ENCODE peak calls at places on chromosomes 16 and 17, in nine cellular contexts. J, B, P, F, R, W, L, U and V are unnamed samples.

GRCh38 chr17:83173997-83174858 is 94.8 kb downstream of the METRNL start:
- DNase-seq in J (no peak), B (no peak), P (no peak), F (no peak), R (peak), W (no peak), L (peak), U (no peak), V (no peak)

GRCh38 chr17:17313350-17313991 is 10.3 kb downstream of the NT5M start:
- DNase-seq in J (peak), B (peak), P (peak), F (no peak), R (no peak), W (peak), L (peak), U (peak), V (peak)

GRCh38 chr17:30961213-30962188 is 9.3 kb upstream of the RNF135 start:
- DNase-seq in J (no peak), B (no peak), P (no peak), F (no peak), R (no peak), W (peak), L (peak), U (no peak), V (peak)

GRCh38 chr17:11642655-11643054 is 44.4 kb downstream of the DNAH9 start:
- DNase-seq in J (no peak), B (no peak), P (no peak), F (no peak), R (no peak), W (no peak), L (no peak), U (no peak), V (no peak)

GRCh38 chr17:40909755-40910154 is 24.7 kb upstream of the KRT20 start:
- DNase-seq in J (no peak), B (no peak), P (no peak), F (no peak), R (peak), W (no peak), L (no peak), U (no peak), V (no peak)

GRCh38 chr16:78742501-78743283 is 643.2 kb downstream of the WWOX start:
- DNase-seq in J (peak), B (no peak), P (peak), F (no peak), R (no peak), W (peak), L (peak), U (no peak), V (peak)

GRCh38 chr16:48958681-48959080 is 323.0 kb downstream of the CBLN1 start:
- DNase-seq in J (no peak), B (no peak), P (no peak), F (no peak), R (no peak), W (no peak), L (no peak), U (no peak), V (no peak)

GRCh38 chr17:57832711-57833596 is 16.9 kb downstream of the MRPS23 start:
- DNase-seq in J (peak), B (peak), P (peak), F (peak), R (peak), W (peak), L (peak), U (peak), V (peak)

GRCh38 chr17:43740541-43740940 is 18.1 kb downstream of the SOST start:
- DNase-seq in J (no peak), B (no peak), P (no peak), F (no peak), R (peak), W (no peak), L (no peak), U (no peak), V (no peak)

GRCh38 chr17:80663783-80664206 is 119.2 kb downstream of the RPTOR start:
- DNase-seq in J (no peak), B (peak), P (peak), F (no peak), R (peak), W (no peak), L (no peak), U (no peak), V (no peak)

GRCh38 chr16:69329369-69330285 is 761 bp downstream of the PDF start:
- DNase-seq in J (peak), B (no peak), P (peak), F (no peak), R (peak), W (no peak), L (peak), U (peak), V (peak)

GRCh38 chr16:63530208-63530607 is 1494.0 kb upstream of the CDH8 start:
- DNase-seq in J (no peak), B (no peak), P (no peak), F (no peak), R (no peak), W (no peak), L (no peak), U (no peak), V (no peak)

GRCh38 chr17:8695241-8695640 is 49.4 kb downstream of the CCDC42 start:
- DNase-seq in J (no peak), B (no peak), P (no peak), F (no peak), R (peak), W (no peak), L (no peak), U (no peak), V (no peak)

GRCh38 chr17:75472119-75472518 is 15.7 kb downstream of the TMEM94 start:
- DNase-seq in J (no peak), B (peak), P (no peak), F (no peak), R (no peak), W (no peak), L (no peak), U (no peak), V (no peak)

GRCh38 chr17:71975998-71976649 is 144.7 kb upstream of the SOX9 start:
- DNase-seq in J (no peak), B (no peak), P (no peak), F (peak), R (peak), W (peak), L (no peak), U (peak), V (no peak)

GRCh38 chr17:40608061-40608581 is 39.5 kb downstream of the SMARCE1 start:
- DNase-seq in J (peak), B (no peak), P (no peak), F (no peak), R (no peak), W (no peak), L (no peak), U (no peak), V (no peak)

GRCh38 chr17:73470369-73470768 is 158.6 kb upstream of the CDC42EP4 start:
- DNase-seq in J (no peak), B (no peak), P (no peak), F (no peak), R (no peak), W (no peak), L (no peak), U (no peak), V (no peak)

GRCh38 chr17:42311240-42312034 is 23.1 kb downstream of the STAT5A start:
- DNase-seq in J (no peak), B (peak), P (no peak), F (no peak), R (peak), W (peak), L (no peak), U (no peak), V (no peak)